ENCODE peak calls at places on chromosomes 12 and 14, in six cellular contexts. A is psoas muscle; Z is GM23248; W is CD8-positive, alpha-beta memory T cell; J is A549; S is neuronal stem cell. F is an unnamed sample.

GRCh38 chr12:50515587-50515986 is 10.8 kb downstream of the DIP2B start:
- DNase-seq in A (no peak), Z (no peak), W (no peak), J (no peak), S (no peak), F (no peak)

GRCh38 chr12:96263449-96263902 is 69.3 kb downstream of the ELK3 start:
- DNase-seq in A (no peak), Z (no peak), W (no peak), J (peak; percentile 20), S (no peak), F (no peak)

GRCh38 chr14:64823305-64823985 is 56.3 kb downstream of the SPTB start:
- DNase-seq in A (peak; percentile 83), Z (peak; percentile 86), W (peak; percentile 74), J (peak; percentile 78), S (peak; percentile 55), F (peak; percentile 91)

GRCh38 chr12:108801736-108802665 is 55.4 kb downstream of the SSH1 start:
- DNase-seq in A (peak; percentile 63), Z (peak; percentile 89), W (no peak), J (no peak), S (peak; percentile 91), F (peak; percentile 80)

GRCh38 chr14:22671622-22672021 is 27.5 kb upstream of the OR6J1 start:
- DNase-seq in A (no peak), Z (peak; percentile 58), W (no peak), J (no peak), S (no peak), F (no peak)

GRCh38 chr12:54725233-54725843 is 77.2 kb upstream of the DCD start:
- DNase-seq in A (no peak), Z (peak; percentile 54), W (no peak), J (peak; percentile 41), S (no peak), F (no peak)

GRCh38 chr12:55847603-55848329 is 5.0 kb upstream of the MMP19 start:
- DNase-seq in A (peak; percentile 90), Z (peak; percentile 99), W (no peak), J (peak; percentile 43), S (no peak), F (peak; percentile 95)

GRCh38 chr12:69331482-69331845 is 16.7 kb upstream of the LYZ start:
- DNase-seq in A (no peak), Z (peak; percentile 11), W (no peak), J (no peak), S (no peak), F (no peak)

GRCh38 chr14:66401447-66402095 is 84.6 kb upstream of the CCDC196 start:
- DNase-seq in A (no peak), Z (peak; percentile 14), W (no peak), J (peak; percentile 4), S (no peak), F (no peak)

GRCh38 chr14:36520601-36521525 is 831 bp upstream of the NKX2-1 start:
- DNase-seq in A (no peak), Z (peak; percentile 58), W (no peak), J (peak; percentile 57), S (peak; percentile 61), F (peak; percentile 66)

GRCh38 chr14:84098261-84098660 is 1431.7 kb upstream of the FLRT2 start:
- DNase-seq in A (no peak), Z (no peak), W (no peak), J (no peak), S (no peak), F (no peak)

GRCh38 chr12:182381-182883 is 31.5 kb downstream of the SLC6A12 start:
- DNase-seq in A (no peak), Z (peak; percentile 84), W (no peak), J (peak; percentile 25), S (no peak), F (no peak)

GRCh38 chr14:60294670-60295069 is 45.6 kb downstream of the PPM1A start:
- DNase-seq in A (no peak), Z (no peak), W (no peak), J (no peak), S (no peak), F (no peak)

GRCh38 chr14:92595267-92595666 is 81.7 kb downstream of the RIN3 start:
- DNase-seq in A (no peak), Z (no peak), W (no peak), J (no peak), S (no peak), F (no peak)

GRCh38 chr12:55931780-55932545 is 1.0 kb downstream of the DGKA start:
- DNase-seq in A (peak; percentile 58), Z (peak; percentile 72), W (no peak), J (no peak), S (no peak), F (peak; percentile 87)

GRCh38 chr14:59360923-59361794 is 104.0 kb downstream of the GPR135 start:
- DNase-seq in A (peak; percentile 44), Z (peak; percentile 79), W (no peak), J (peak; percentile 90), S (no peak), F (peak; percentile 79)

GRCh38 chr12:79296871-79297270 is 393.9 kb downstream of the PAWR start:
- DNase-seq in A (no peak), Z (peak; percentile 11), W (no peak), J (no peak), S (no peak), F (no peak)

GRCh38 chr14:104130974-104131651 is 7.3 kb upstream of the KIF26A start:
- DNase-seq in A (peak; percentile 18), Z (peak; percentile 63), W (peak; percentile 39), J (peak; percentile 55), S (no peak), F (peak; percentile 76)

GRCh38 chr12:7154042-7154441 is 23.9 kb downstream of the CLSTN3 start:
- DNase-seq in A (no peak), Z (no peak), W (no peak), J (no peak), S (no peak), F (no peak)

GRCh38 chr14:90804292-90804671 is 11.9 kb downstream of the TTC7B start:
- DNase-seq in A (no peak), Z (no peak), W (no peak), J (no peak), S (no peak), F (no peak)

GRCh38 chr14:90897022-90897421 is 80.8 kb upstream of the TTC7B start:
- DNase-seq in A (no peak), Z (no peak), W (no peak), J (no peak), S (no peak), F (no peak)

GRCh38 chr12:3473844-3474243 is 17.2 kb upstream of the PRMT8 start:
- DNase-seq in A (no peak), Z (no peak), W (no peak), J (no peak), S (no peak), F (no peak)

GRCh38 chr14:90093942-90094595 is 32.3 kb downstream of the KCNK13 start:
- DNase-seq in A (no peak), Z (peak; percentile 65), W (no peak), J (no peak), S (no peak), F (no peak)

GRCh38 chr14:37708481-37708880 is 113.1 kb downstream of the TTC6 start:
- DNase-seq in A (no peak), Z (peak; percentile 44), W (no peak), J (no peak), S (no peak), F (no peak)

GRCh38 chr12:10175849-10176641 is 2.8 kb upstream of the TMEM52B start:
- DNase-seq in A (no peak), Z (no peak), W (no peak), J (no peak), S (no peak), F (no peak)

GRCh38 chr14:65206448-65207096 is 104.3 kb upstream of the MAX start:
- DNase-seq in A (no peak), Z (peak; percentile 86), W (no peak), J (no peak), S (no peak), F (no peak)

GRCh38 chr12:13091831-13092230 is 11.6 kb downstream of the GSG1 start:
- DNase-seq in A (no peak), Z (no peak), W (no peak), J (no peak), S (no peak), F (no peak)

GRCh38 chr14:97298775-97299174 is 501.6 kb downstream of the VRK1 start:
- DNase-seq in A (no peak), Z (no peak), W (no peak), J (no peak), S (no peak), F (no peak)

GRCh38 chr12:1716215-1716862 is 25.5 kb downstream of the ADIPOR2 start:
- DNase-seq in A (no peak), Z (peak; percentile 10), W (no peak), J (no peak), S (no peak), F (no peak)

GRCh38 chr12:132582582-132583279 is 27.7 kb downstream of the LRCOL1 start:
- DNase-seq in A (peak; percentile 17), Z (no peak), W (no peak), J (no peak), S (no peak), F (no peak)
- H3K4me3 ChIP-seq in A (peak overlapping the region; percentile 41), Z (no peak overlapping the region), W (no peak overlapping the region), J (no peak overlapping the region), S (no peak overlapping the region), F (no peak overlapping the region)

GRCh38 chr14:61643546-61643945 is 51.8 kb upstream of the HIF1A start:
- DNase-seq in A (no peak), Z (peak; percentile 91), W (no peak), J (no peak), S (no peak), F (no peak)
- H3K4me1 ChIP-seq in A (peaks cover 8% of the 10 kb centered on the region), Z (peaks cover 34% of the 10 kb centered on the region), W (peaks cover 2% of the 10 kb centered on the region), J (peaks cover 4% of the 10 kb centered on the region), S (peaks cover 3% of the 10 kb centered on the region), F (peaks cover 3% of the 10 kb centered on the region)

GRCh38 chr12:126926023-126926600 is 1340.9 kb upstream of the TMEM132C start:
- DNase-seq in A (no peak), Z (peak; percentile 2), W (no peak), J (peak; percentile 6), S (no peak), F (no peak)
- H3K4me3 ChIP-seq in A (no peak overlapping the region), Z (no peak overlapping the region), W (no peak overlapping the region), J (no peak overlapping the region), S (no peak overlapping the region), F (no peak overlapping the region)

GRCh38 chr14:53982546-53982945 is 25.9 kb upstream of the BMP4 start:
- DNase-seq in A (no peak), Z (no peak), W (no peak), J (no peak), S (no peak), F (no peak)
- H3K4me1 ChIP-seq in A (no peaks in the 10 kb centered on the region), Z (no peaks in the 10 kb centered on the region), W (no peaks in the 10 kb centered on the region), J (peaks cover 19% of the 10 kb centered on the region), S (peaks cover 4% of the 10 kb centered on the region), F (no peaks in the 10 kb centered on the region)

DNA sequence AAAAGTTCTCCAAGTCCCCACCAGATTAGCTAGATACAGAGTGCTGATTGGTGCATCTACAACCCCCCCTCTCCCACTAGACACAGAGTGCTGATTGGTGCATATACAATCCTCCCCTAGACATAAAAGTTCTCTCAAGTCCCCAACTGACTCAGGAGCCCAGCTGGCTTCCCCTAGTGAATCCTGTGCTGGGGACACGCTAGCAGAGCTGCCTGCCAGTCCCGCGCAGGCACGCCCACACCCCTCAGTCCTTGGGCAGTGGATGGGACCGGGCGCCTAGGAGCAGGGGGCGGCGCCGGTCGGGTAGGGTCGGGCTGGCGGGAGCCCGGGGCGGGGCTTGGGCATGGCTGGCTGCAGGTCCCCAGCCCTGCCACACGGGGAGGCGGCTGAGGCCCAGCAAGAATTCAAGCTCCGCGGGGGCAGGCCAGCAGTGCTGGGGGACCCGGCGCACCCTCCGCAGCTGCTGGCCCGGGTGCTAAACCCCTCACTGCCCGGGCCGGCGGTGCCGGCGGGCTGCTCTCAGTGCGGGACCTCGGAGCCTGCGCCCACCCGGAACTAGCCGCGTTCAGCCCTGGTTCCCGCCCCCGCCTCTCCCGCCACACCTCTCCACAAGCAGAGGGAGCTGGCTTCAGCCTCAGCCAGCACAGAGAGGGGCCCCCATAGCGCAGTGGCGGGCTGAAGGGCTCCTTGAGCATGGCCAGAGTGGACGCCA is 64.3 kb upstream of the DDHD1 start:
- DNase-seq in A (peak; percentile 75), Z (peak; percentile 76), W (peak; percentile 78), J (peak; percentile 88), S (peak; percentile 74), F (peak; percentile 91)
- H3K4me3 ChIP-seq in A (peak overlapping the region; percentile 72), Z (peak overlapping the region; percentile 70), W (peak overlapping the region; percentile 55), J (peak overlapping the region; percentile 48), S (peak overlapping the region; percentile 43), F (peak overlapping the region; percentile 66)

F was measured in kidney.